ENCODE peak calls at places on chromosomes 1 and 21, in eight cellular contexts. U, T, I, Q, X, N, E and L are unnamed samples.

GRCh38 chr21:35940074-35940927 is 120.0 kb downstream of the SETD4 start:
- DNase-seq in U (peak; percentile 42), T (peak; percentile 48), I (no peak), Q (peak; percentile 30), X (peak; percentile 28), N (peak; percentile 68), E (no peak), L (no peak)

GRCh38 chr1:98493469-98493868 is 168.1 kb upstream of the SNX7 start:
- DNase-seq in U (no peak), T (no peak), I (no peak), Q (no peak), X (no peak), N (no peak), E (no peak), L (no peak)

GRCh38 chr1:26994772-26995625 is 1.5 kb downstream of the TRNP1 start:
- DNase-seq in U (no peak), T (peak; percentile 9), I (no peak), Q (no peak), X (no peak), N (no peak), E (no peak), L (no peak)

GRCh38 chr1:109425391-109425790 is 857 bp downstream of the PSMA5 start:
- DNase-seq in U (no peak), T (peak; percentile 75), I (no peak), Q (no peak), X (no peak), N (no peak), E (no peak), L (peak; percentile 71)

GRCh38 chr1:212402876-212403275 is 11.8 kb downstream of the PACC1 start:
- DNase-seq in U (no peak), T (no peak), I (no peak), Q (no peak), X (no peak), N (no peak), E (no peak), L (no peak)

GRCh38 chr1:72526926-72527325 is 244.6 kb upstream of the NEGR1 start:
- DNase-seq in U (no peak), T (no peak), I (peak; percentile 10), Q (no peak), X (no peak), N (no peak), E (no peak), L (no peak)

GRCh38 chr1:30719406-30720270 is 3.7 kb downstream of the MATN1 start:
- DNase-seq in U (no peak), T (no peak), I (no peak), Q (no peak), X (no peak), N (peak; percentile 41), E (no peak), L (no peak)

GRCh38 chr1:55150880-55151582 is 64.1 kb downstream of the USP24 start:
- DNase-seq in U (no peak), T (no peak), I (no peak), Q (no peak), X (no peak), N (no peak), E (no peak), L (no peak)

GRCh38 chr1:201022824-201023516 is 544 bp downstream of the KIF21B start:
- DNase-seq in U (no peak), T (peak; percentile 70), I (no peak), Q (no peak), X (no peak), N (no peak), E (no peak), L (peak; percentile 29)

GRCh38 chr1:186925881-186926676 is 97.3 kb downstream of the PLA2G4A start:
- DNase-seq in U (no peak), T (no peak), I (no peak), Q (no peak), X (no peak), N (no peak), E (no peak), L (no peak)

GRCh38 chr1:164891615-164892014 is 332.6 kb downstream of the PBX1 start:
- DNase-seq in U (no peak), T (no peak), I (no peak), Q (no peak), X (no peak), N (no peak), E (no peak), L (no peak)

GRCh38 chr1:74010206-74010605 is 187.8 kb downstream of the LRRIQ3 start:
- DNase-seq in U (no peak), T (peak; percentile 4), I (no peak), Q (peak; percentile 1), X (no peak), N (no peak), E (no peak), L (no peak)

GRCh38 chr1:16352842-16353535 is 709 bp upstream of the FBXO42 start:
- DNase-seq in U (peak; percentile 27), T (peak; percentile 71), I (no peak), Q (no peak), X (no peak), N (no peak), E (no peak), L (no peak)

GRCh38 chr21:45318556-45319341 is 31.1 kb upstream of the POFUT2 start:
- DNase-seq in U (peak; percentile 46), T (no peak), I (no peak), Q (no peak), X (no peak), N (peak; percentile 40), E (no peak), L (no peak)

GRCh38 chr1:183675381-183675780 is 22.3 kb upstream of the APOBEC4 start:
- DNase-seq in U (no peak), T (no peak), I (no peak), Q (no peak), X (no peak), N (no peak), E (no peak), L (no peak)

GRCh38 chr21:41973861-41974751 is 20.3 kb upstream of the C2CD2 start:
- DNase-seq in U (peak; percentile 22), T (peak; percentile 76), I (no peak), Q (no peak), X (no peak), N (no peak), E (no peak), L (peak; percentile 11)

GRCh38 chr1:168320805-168321577 is 40.3 kb downstream of the TBX19 start:
- DNase-seq in U (no peak), T (no peak), I (peak; percentile 77), Q (no peak), X (peak; percentile 47), N (peak; percentile 71), E (peak; percentile 7), L (no peak)

GRCh38 chr1:78070758-78071157 is 25.0 kb downstream of the GIPC2 start:
- DNase-seq in U (no peak), T (no peak), I (peak; percentile 70), Q (no peak), X (peak; percentile 60), N (no peak), E (no peak), L (no peak)

GRCh38 chr21:26801524-26801923 is 43.7 kb downstream of the ADAMTS1 start:
- DNase-seq in U (no peak), T (no peak), I (no peak), Q (no peak), X (peak; percentile 90), N (no peak), E (no peak), L (no peak)

DNA sequence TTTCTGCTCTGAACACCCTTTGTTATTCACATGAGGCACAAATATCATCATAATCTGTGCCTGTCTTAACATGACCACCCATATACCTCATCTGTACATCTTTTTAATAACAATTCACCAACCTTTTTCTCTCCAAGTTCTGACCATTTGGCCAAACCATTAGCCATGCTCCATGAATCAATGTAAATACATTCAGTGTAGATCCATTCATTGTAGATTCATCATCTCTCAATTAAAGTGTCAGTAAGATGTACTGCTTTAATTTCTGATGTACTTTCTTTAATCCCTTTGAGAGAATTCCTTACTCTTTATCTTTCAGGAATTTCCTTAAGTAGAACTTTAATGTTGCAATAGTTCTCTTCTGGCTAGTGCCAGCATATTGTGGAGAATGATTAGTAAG is 126.2 kb upstream of the LRRC7 start:
- DNase-seq in U (no peak), T (no peak), I (no peak), Q (no peak), X (no peak), N (no peak), E (no peak), L (no peak)
- H3K4me3 ChIP-seq in U (no peak overlapping the region), T (no peak overlapping the region), I (no peak overlapping the region), Q (no peak overlapping the region), X (no peak overlapping the region), N (no peak overlapping the region), E (no peak overlapping the region), L (no peak overlapping the region)

GRCh38 chr1:149933208-149933607 is 3.5 kb downstream of the MTMR11 start:
- DNase-seq in U (no peak), T (no peak), I (no peak), Q (no peak), X (no peak), N (no peak), E (no peak), L (no peak)
- H3K4me3 ChIP-seq in U (no peak overlapping the region), T (no peak overlapping the region), I (no peak overlapping the region), Q (no peak overlapping the region), X (no peak overlapping the region), N (no peak overlapping the region), E (no peak overlapping the region), L (no peak overlapping the region)

DNA sequence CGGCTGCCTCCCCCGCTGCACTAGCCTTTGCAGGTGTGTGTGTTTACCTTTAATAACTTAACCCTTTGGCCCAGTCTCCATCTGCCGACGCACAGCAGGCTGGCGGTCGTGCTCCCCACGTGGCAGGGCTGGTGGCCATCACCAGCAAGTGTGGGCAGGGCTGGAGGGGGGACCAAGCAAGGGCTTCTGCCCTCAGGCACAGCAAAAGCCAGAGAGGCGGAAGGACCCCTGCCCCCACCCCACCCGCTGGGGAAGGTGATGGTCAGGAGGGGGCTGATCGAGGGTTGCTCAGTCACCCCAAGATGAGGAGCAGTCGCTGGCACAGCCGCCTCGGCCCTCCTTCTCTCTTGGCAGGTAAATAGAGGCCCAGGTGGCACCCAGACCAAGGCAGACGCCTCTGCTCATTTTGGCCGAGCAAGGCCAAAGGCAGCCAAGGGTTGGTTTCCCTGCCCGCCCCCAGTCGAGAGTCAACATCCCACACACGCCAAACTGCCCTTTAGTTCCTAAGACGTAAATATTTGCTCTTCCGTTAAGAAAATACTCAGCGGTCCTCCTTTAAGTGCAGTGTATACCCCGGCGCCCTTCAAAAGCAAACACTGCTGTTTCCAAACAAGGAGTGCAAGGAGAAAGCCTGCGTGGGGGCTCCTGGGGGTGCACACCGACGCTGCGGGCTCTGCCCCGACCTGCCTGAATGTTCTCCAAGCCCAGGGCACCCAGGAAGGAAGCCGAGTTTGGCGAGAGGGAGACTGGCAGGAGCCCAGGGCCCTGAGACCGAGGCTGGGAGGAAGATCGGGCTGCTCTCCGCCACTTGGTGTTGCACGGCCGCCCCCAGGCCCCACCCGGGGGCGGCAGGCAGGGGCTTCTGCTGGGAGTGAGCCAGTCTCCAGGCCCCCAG is 82.7 kb downstream of the SIK1 start:
- DNase-seq in U (peak; percentile 89), T (no peak), I (no peak), Q (peak; percentile 58), X (no peak), N (no peak), E (no peak), L (no peak)
- H3K4me3 ChIP-seq in U (peak overlapping the region; percentile 8), T (no peak overlapping the region), I (no peak overlapping the region), Q (no peak overlapping the region), X (no peak overlapping the region), N (no peak overlapping the region), E (no peak overlapping the region), L (no peak overlapping the region)

DNA sequence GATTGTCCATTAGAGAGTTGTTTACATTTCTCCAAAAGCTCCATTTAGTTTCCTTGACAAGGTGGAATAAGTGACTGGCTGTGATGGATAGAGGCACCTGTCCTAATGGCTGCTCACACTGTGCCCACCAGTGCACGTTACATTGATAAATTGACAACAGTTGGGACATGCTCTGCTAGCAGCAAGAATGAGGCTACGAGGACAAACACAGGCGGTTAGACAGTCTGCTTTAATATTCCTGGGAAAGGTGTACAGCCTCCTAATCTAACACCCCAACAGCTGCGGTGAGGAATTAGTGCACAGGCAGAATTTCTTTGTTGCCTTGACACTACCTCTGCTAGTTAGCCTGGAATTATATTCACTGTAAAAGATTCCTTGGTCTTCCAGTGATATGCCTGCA is 354.9 kb downstream of the LMO4 start:
- DNase-seq in U (no peak), T (no peak), I (no peak), Q (no peak), X (no peak), N (no peak), E (no peak), L (no peak)
- H3K4me3 ChIP-seq in U (peak overlapping the region; percentile 46), T (no peak overlapping the region), I (no peak overlapping the region), Q (peak overlapping the region; percentile 24), X (no peak overlapping the region), N (no peak overlapping the region), E (peak overlapping the region; percentile 70), L (no peak overlapping the region)